ENCODE peak calls at places on chromosomes 3 and 15, in five cellular contexts. R is effector memory CD4-positive, alpha-beta T cell; B is IMR-90; G is NCI-H524; F is activated naive CD8-positive, alpha-beta T cell treated with anti-CD3 and anti-CD28 coated beads, Interleukin-2, amount 50 U/mL, for 16 hours. C is an unnamed sample.

GRCh38 chr3:81097894-81098293 is 663.6 kb downstream of the GBE1 start:
- DNase-seq in F (no peak), B (no peak), R (no peak), G (no peak), C (no peak)

GRCh38 chr15:48358681-48359152 is 27.5 kb downstream of the DUT start:
- DNase-seq in B (peak), R (no peak), F (no peak), G (no peak), C (no peak)

GRCh38 chr3:184549793-184550585 is 11.6 kb upstream of the EPHB3 start:
- DNase-seq in R (no peak), B (no peak), G (no peak), F (no peak), C (no peak)

GRCh38 chr3:73499787-73500186 is 125.0 kb downstream of the PDZRN3 start:
- DNase-seq in F (no peak), G (no peak), B (no peak), R (no peak), C (no peak)

GRCh38 chr15:67003586-67003985 is 61.8 kb upstream of the SMAD3 start:
- DNase-seq in G (no peak), F (no peak), R (no peak), B (peak), C (no peak)

GRCh38 chr3:188137062-188137461 is 16.9 kb upstream of the LPP start:
- DNase-seq in R (no peak), G (no peak), F (no peak), B (no peak), C (no peak)

GRCh38 chr15:29044506-29044905 is 158.7 kb downstream of the APBA2 start:
- DNase-seq in R (no peak), G (no peak), B (peak), F (no peak), C (no peak)

GRCh38 chr3:120693439-120694172 is 11.6 kb upstream of the HGD start:
- DNase-seq in R (no peak), G (no peak), F (no peak), B (peak), C (no peak)

GRCh38 chr3:123813876-123814275 is 70.3 kb downstream of the MYLK start:
- DNase-seq in F (no peak), B (no peak), G (no peak), R (no peak), C (no peak)

GRCh38 chr3:55467099-55467498 is 20.0 kb downstream of the WNT5A start:
- DNase-seq in R (no peak), G (no peak), B (peak), F (no peak), C (no peak)

GRCh38 chr3:127121850-127122249 is 71.1 kb upstream of the PRR23E start:
- DNase-seq in R (no peak), G (no peak), B (no peak), F (no peak), C (no peak)

GRCh38 chr3:118799303-118799702 is 235.3 kb downstream of the IGSF11 start:
- DNase-seq in G (no peak), B (no peak), F (no peak), R (no peak), C (no peak)

GRCh38 chr3:56624725-56625124 is 58.3 kb downstream of the TASOR start:
- DNase-seq in G (no peak), R (no peak), B (peak), F (no peak), C (no peak)

GRCh38 chr15:66253643-66254363 is at the start of gene MEGF11:
- DNase-seq in F (no peak), B (peak), G (peak), R (no peak), C (no peak)

GRCh38 chr3:14118400-14119165 is 6.1 kb downstream of the CHCHD4 start:
- DNase-seq in F (no peak), B (peak), G (no peak), R (no peak), C (no peak)

GRCh38 chr3:155978324-155978723 is 107.9 kb downstream of the GMPS start:
- DNase-seq in B (no peak), R (no peak), F (no peak), G (no peak), C (no peak)

GRCh38 chr3:116028157-116028556 is 404.8 kb downstream of the GAP43 start:
- DNase-seq in F (no peak), R (no peak), G (no peak), B (no peak), C (no peak)

GRCh38 chr15:33132722-33133345 is 61.7 kb downstream of the FMN1 start:
- DNase-seq in F (no peak), B (peak), G (peak), R (no peak), C (no peak)

GRCh38 chr3:46578973-46579755 is 13.1 kb upstream of the LRRC2 start:
- DNase-seq in R (no peak), F (no peak), G (no peak), B (no peak), C (no peak)

GRCh38 chr3:25536668-25537331 is 108.7 kb downstream of the RARB start:
- DNase-seq in F (no peak), B (no peak), G (no peak), R (no peak), C (no peak)

GRCh38 chr15:26443321-26443720 is 329.5 kb downstream of the GABRB3 start:
- DNase-seq in R (no peak), B (no peak), G (no peak), F (no peak), C (no peak)

GRCh38 chr15:90151989-90152645 is 49.0 kb upstream of the SEMA4B start:
- DNase-seq in B (no peak), R (no peak), G (no peak), F (no peak), C (no peak)

GRCh38 chr15:59644757-59645156 is 12.6 kb downstream of the GTF2A2 start:
- DNase-seq in F (no peak), R (no peak), B (peak), G (no peak), C (no peak)

GRCh38 chr15:50418041-50418583 is 6.1 kb upstream of the USP8 start:
- DNase-seq in G (no peak), R (no peak), F (no peak), B (no peak), C (no peak)

GRCh38 chr3:112604536-112604935 is 36.4 kb downstream of the CCDC80 start:
- DNase-seq in G (no peak), B (peak), R (no peak), F (no peak), C (peak)

GRCh38 chr3:127799476-127800222 is 22.7 kb downstream of the MGLL start:
- DNase-seq in F (no peak), B (peak), G (no peak), R (no peak), C (no peak)

GRCh38 chr3:193974147-193974546 is 161.8 kb upstream of the HES1 start:
- DNase-seq in B (peak), R (no peak), G (no peak), F (no peak), C (no peak)

GRCh38 chr3:126936853-126937395 is 46.0 kb upstream of the PLXNA1 start:
- DNase-seq in B (no peak), R (no peak), G (peak), F (no peak), C (no peak)

GRCh38 chr15:89197503-89197971 is 23.8 kb downstream of the RLBP1 start:
- DNase-seq in F (no peak), G (no peak), R (no peak), B (no peak), C (no peak)

GRCh38 chr3:47096955-47097354 is 67.0 kb downstream of the SETD2 start:
- DNase-seq in B (peak), R (no peak), G (no peak), F (no peak), C (no peak)

GRCh38 chr3:53255360-53255774 is 455 bp downstream of the TKT start:
- DNase-seq in G (peak), B (no peak), R (peak), F (no peak), C (peak)

GRCh38 chr3:154507727-154508126 is 77.7 kb upstream of the GPR149 start:
- DNase-seq in F (no peak), R (no peak), B (no peak), G (no peak), C (no peak)

GRCh38 chr15:49843725-49844124 is 222.9 kb downstream of the DTWD1 start:
- DNase-seq in G (no peak), F (no peak), R (no peak), B (no peak), C (no peak)

GRCh38 chr3:88596451-88596850 is 446.7 kb downstream of the C3orf38 start:
- DNase-seq in B (no peak), R (no peak), G (no peak), F (no peak), C (no peak)

GRCh38 chr3:30319713-30320112 is 286.7 kb upstream of the TGFBR2 start:
- DNase-seq in F (peak), R (no peak), G (peak), B (peak), C (peak)

GRCh38 chr3:146507331-146508120 is 36.9 kb downstream of the PLSCR1 start:
- DNase-seq in R (no peak), G (no peak), B (no peak), F (no peak), C (no peak)

C was measured in T-helper 1 cell.